ENCODE peak calls at places on chromosome 2, in four cellular contexts. U is K562, S is HepG2, M is A549. Q is an unnamed sample.

GRCh38 chr2:45533771-45534170 is 77.3 kb downstream of the SRBD1 start:
- DNase-seq in S (no peak), U (no peak), M (no peak), Q (no peak)

GRCh38 chr2:39733070-39733674 is 45.9 kb downstream of the THUMPD2 start:
- DNase-seq in M (no peak), S (no peak), U (no peak), Q (no peak)

GRCh38 chr2:221467610-221468009 is 104.5 kb downstream of the EPHA4 start:
- DNase-seq in S (no peak), M (no peak), U (no peak), Q (no peak)

GRCh38 chr2:241895732-241896641 is 26.5 kb downstream of the RTP5 start:
- DNase-seq in S (no peak), U (no peak), M (no peak), Q (no peak)

GRCh38 chr2:55618025-55618648 is 715 bp upstream of the PPP4R3B start:
- DNase-seq in M (no peak), S (peak), U (no peak), Q (no peak)

GRCh38 chr2:216335252-216335651 is 37.0 kb downstream of the MARCHF4 start:
- DNase-seq in S (no peak), U (no peak), M (no peak), Q (no peak)

GRCh38 chr2:12169721-12170120 is 423.3 kb downstream of the LPIN1 start:
- DNase-seq in M (no peak), U (no peak), S (no peak), Q (no peak)

GRCh38 chr2:54859416-54859815 is 136.0 kb downstream of the EML6 start:
- DNase-seq in M (no peak), S (no peak), U (no peak), Q (no peak)

GRCh38 chr2:27369471-27370025 is 590 bp downstream of the EIF2B4 start:
- DNase-seq in S (no peak), M (peak), U (peak), Q (no peak)

GRCh38 chr2:25207078-25207545 is 38.7 kb upstream of the POMC start:
- DNase-seq in S (no peak), M (no peak), U (no peak), Q (no peak)

GRCh38 chr2:228367356-228367755 is 185.9 kb upstream of the SPHKAP start:
- DNase-seq in S (no peak), M (no peak), U (no peak), Q (no peak)

GRCh38 chr2:168118733-168119518 is 128.5 kb downstream of the STK39 start:
- DNase-seq in M (peak), S (peak), U (peak), Q (no peak)

GRCh38 chr2:37378411-37378810 is 34.0 kb downstream of the QPCT start:
- DNase-seq in S (peak), U (no peak), M (no peak), Q (no peak)

GRCh38 chr2:27681844-27682243 is 18.2 kb downstream of the SLC4A1AP start:
- DNase-seq in S (peak), M (no peak), U (no peak), Q (no peak)

GRCh38 chr2:53640466-53640865 is 127.1 kb upstream of the CHAC2 start:
- DNase-seq in M (no peak), S (no peak), U (no peak), Q (no peak)

GRCh38 chr2:46434851-46435273 is 44.5 kb upstream of the TMEM247 start:
- DNase-seq in U (no peak), S (peak), M (no peak), Q (no peak)

GRCh38 chr2:43576983-43577892 is 18.6 kb downstream of the THADA start:
- DNase-seq in M (peak), U (peak), S (peak), Q (no peak)

GRCh38 chr2:170313636-170314348 is 135.8 kb downstream of the MYO3B start:
- DNase-seq in S (no peak), U (peak), M (no peak), Q (no peak)

GRCh38 chr2:12761109-12761508 is 44.4 kb downstream of the TRIB2 start:
- DNase-seq in M (no peak), U (no peak), S (no peak), Q (no peak)

GRCh38 chr2:37713258-37713700 is 41.8 kb upstream of the CDC42EP3 start:
- DNase-seq in S (no peak), M (no peak), U (peak), Q (peak)

GRCh38 chr2:73112913-73113633 is at the start of gene RAB11FIP5:
- DNase-seq in S (peak), M (peak), U (peak), Q (no peak)

GRCh38 chr2:218781691-218782528 is at the start of gene CYP27A1:
- DNase-seq in U (no peak), M (no peak), S (peak), Q (no peak)

GRCh38 chr2:133977385-133977784 is 276.5 kb upstream of the MGAT5 start:
- DNase-seq in U (no peak), M (no peak), S (no peak), Q (no peak)

GRCh38 chr2:69615078-69615630 is 28.4 kb downstream of the AAK1 start:
- DNase-seq in U (no peak), S (peak), M (no peak), Q (no peak)

GRCh38 chr2:33033524-33034150 is 86.9 kb downstream of the LTBP1 start:
- DNase-seq in U (no peak), M (no peak), S (no peak), Q (no peak)

GRCh38 chr2:102181919-102182635 is 4.7 kb upstream of the IL1RL2 start:
- DNase-seq in S (no peak), M (no peak), U (no peak), Q (no peak)

GRCh38 chr2:106358081-106358480 is 110.1 kb downstream of the RGPD3 start:
- DNase-seq in S (no peak), M (no peak), U (no peak), Q (peak)

GRCh38 chr2:239245872-239246701 is 154.7 kb downstream of the HDAC4 start:
- DNase-seq in U (no peak), M (no peak), S (no peak), Q (no peak)

GRCh38 chr2:133586978-133587377 is 18.7 kb upstream of the NCKAP5 start:
- DNase-seq in U (no peak), S (no peak), M (no peak), Q (no peak)

GRCh38 chr2:112712903-112713584 is 7.8 kb upstream of the NT5DC4 start:
- DNase-seq in U (peak), S (peak), M (no peak), Q (no peak)

GRCh38 chr2:128594273-128594910 is 275.7 kb upstream of the HS6ST1 start:
- DNase-seq in U (no peak), M (no peak), S (no peak), Q (no peak)

GRCh38 chr2:128595763-128596452 is 277.2 kb upstream of the HS6ST1 start:
- DNase-seq in M (no peak), U (no peak), S (no peak), Q (no peak)

GRCh38 chr2:128596453-128597430 is 278.1 kb upstream of the HS6ST1 start:
- DNase-seq in S (no peak), M (no peak), U (no peak), Q (no peak)

GRCh38 chr2:128593518-128594272 is 275.0 kb upstream of the HS6ST1 start:
- DNase-seq in S (no peak), M (no peak), U (no peak), Q (no peak)

GRCh38 chr2:128594953-128595677 is 276.4 kb upstream of the HS6ST1 start:
- DNase-seq in U (no peak), M (no peak), S (peak), Q (no peak)
- TF ChIP-seq REST in U (no peak), M (no peak), S (no peak), Q (no peak)

DNA sequence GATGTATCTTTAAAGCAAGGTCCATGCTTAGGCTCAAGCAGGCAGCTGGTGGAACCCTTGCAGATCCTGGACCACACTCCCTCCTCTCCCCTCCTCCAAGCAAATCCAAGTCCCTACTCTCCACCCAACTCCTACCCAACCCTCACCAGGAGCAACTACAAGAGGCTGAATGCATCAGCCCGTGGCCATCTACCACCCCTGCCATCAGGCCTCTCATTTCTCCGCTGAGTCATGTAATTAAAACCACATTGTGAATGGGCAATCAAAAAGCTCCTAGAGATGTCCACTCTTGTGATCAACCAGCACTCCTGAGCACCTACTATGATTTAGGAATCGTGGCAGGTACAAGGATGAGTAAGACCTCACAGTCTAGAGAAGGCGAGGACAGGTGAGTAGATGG is 142.2 kb upstream of the CAPN13 start:
- DNase-seq in M (no peak), S (no peak), U (no peak), Q (no peak)
- TF ChIP-seq KDM1A in M (no peak), S (no peak), U (no peak), Q (no peak)

DNA sequence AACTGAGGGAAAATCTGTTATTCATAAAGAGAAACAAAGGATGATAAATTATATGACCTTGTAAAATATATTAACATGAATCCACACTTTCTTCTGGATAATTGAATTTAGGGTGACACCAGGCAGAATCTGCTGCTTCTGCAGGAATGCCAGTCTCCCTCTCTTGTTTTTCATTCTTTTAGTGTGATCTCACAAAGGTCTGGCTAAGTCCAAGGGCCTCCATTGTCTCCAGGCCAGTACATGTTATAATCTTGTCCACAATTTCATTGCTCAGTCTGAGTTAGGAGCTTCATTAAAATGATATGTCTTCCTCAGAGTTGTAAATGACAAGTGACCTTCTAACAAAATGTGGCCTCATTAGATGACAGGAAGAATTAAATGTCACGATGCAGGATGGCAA is 110.2 kb downstream of the APOB start:
- DNase-seq in U (no peak), M (no peak), S (no peak), Q (no peak)
- TF ChIP-seq SMC3 in U (no peak), M (no peak), S (no peak), Q (no peak)

GRCh38 chr2:34107811-34108210 is 508.7 kb upstream of the FAM98A start:
- DNase-seq in M (no peak), U (no peak), S (no peak), Q (no peak)
- TF ChIP-seq REST in M (no peak), U (no peak), S (no peak), Q (no peak)

GRCh38 chr2:207015901-207016300 is 76.6 kb downstream of the CPO start:
- DNase-seq in S (no peak), U (no peak), M (no peak), Q (no peak)
- TF ChIP-seq KDM1A in S (no peak), U (no peak), M (no peak), Q (no peak)

GRCh38 chr2:144379891-144380311 is 140.0 kb downstream of the ZEB2 start:
- DNase-seq in M (no peak), S (no peak), U (no peak), Q (no peak)
- TF ChIP-seq SMC3 in M (no peak), S (no peak), U (no peak), Q (no peak)

Q was measured in GM12878.